ENCODE peak calls at places on chromosomes 7 and 10, in six cellular contexts. One of them, this sample, is unnamed.

GRCh38 chr7:140225562-140226249 is 48.9 kb upstream of the KDM7A start:
- DNase-seq in cardiac fibroblast: no peak
- DNase-seq in GF-D8: no peak
- DNase-seq in activated naive CD8-positive, alpha-beta T cell treated with anti-CD3 and anti-CD28 coated beads, Interleukin-2, amount 50 U/mL, for 24 hours: no peak
- DNase-seq in HS-5: no peak
- DNase-seq in NCI-H1436: no peak
- DNase-seq in this sample: no peak

GRCh38 chr7:111292026-111292430 is 201.1 kb downstream of the LRRN3 start:
- DNase-seq in cardiac fibroblast: peak; percentile 12
- DNase-seq in GF-D8: no peak
- DNase-seq in activated naive CD8-positive, alpha-beta T cell treated with anti-CD3 and anti-CD28 coated beads, Interleukin-2, amount 50 U/mL, for 24 hours: no peak
- DNase-seq in HS-5: no peak
- DNase-seq in NCI-H1436: peak; percentile 19
- DNase-seq in this sample: no peak

GRCh38 chr7:142307246-142307900 is 49.5 kb upstream of the PRSS58 start:
- DNase-seq in cardiac fibroblast: no peak
- DNase-seq in GF-D8: no peak
- DNase-seq in activated naive CD8-positive, alpha-beta T cell treated with anti-CD3 and anti-CD28 coated beads, Interleukin-2, amount 50 U/mL, for 24 hours: no peak
- DNase-seq in HS-5: no peak
- DNase-seq in NCI-H1436: no peak
- DNase-seq in this sample: no peak

GRCh38 chr7:128459394-128459878 is 3.8 kb downstream of the HILPDA start:
- DNase-seq in cardiac fibroblast: peak; percentile 80
- DNase-seq in GF-D8: no peak
- DNase-seq in activated naive CD8-positive, alpha-beta T cell treated with anti-CD3 and anti-CD28 coated beads, Interleukin-2, amount 50 U/mL, for 24 hours: peak; percentile 57
- DNase-seq in HS-5: no peak
- DNase-seq in NCI-H1436: peak; percentile 53
- DNase-seq in this sample: peak; percentile 49

GRCh38 chr10:124076334-124076733 is 17.1 kb downstream of the CHST15 start:
- DNase-seq in cardiac fibroblast: no peak
- DNase-seq in GF-D8: no peak
- DNase-seq in activated naive CD8-positive, alpha-beta T cell treated with anti-CD3 and anti-CD28 coated beads, Interleukin-2, amount 50 U/mL, for 24 hours: no peak
- DNase-seq in HS-5: no peak
- DNase-seq in NCI-H1436: no peak
- DNase-seq in this sample: no peak

GRCh38 chr10:103576862-103577261 is 83.4 kb downstream of the NEURL1 start:
- DNase-seq in cardiac fibroblast: no peak
- DNase-seq in GF-D8: no peak
- DNase-seq in activated naive CD8-positive, alpha-beta T cell treated with anti-CD3 and anti-CD28 coated beads, Interleukin-2, amount 50 U/mL, for 24 hours: no peak
- DNase-seq in HS-5: no peak
- DNase-seq in NCI-H1436: no peak
- DNase-seq in this sample: no peak

GRCh38 chr7:119925890-119926289 is 347.1 kb upstream of the KCND2 start:
- DNase-seq in cardiac fibroblast: no peak
- DNase-seq in GF-D8: no peak
- DNase-seq in activated naive CD8-positive, alpha-beta T cell treated with anti-CD3 and anti-CD28 coated beads, Interleukin-2, amount 50 U/mL, for 24 hours: no peak
- DNase-seq in HS-5: no peak
- DNase-seq in NCI-H1436: no peak
- DNase-seq in this sample: no peak

GRCh38 chr7:75650062-75650461 is 88.7 kb downstream of the HIP1 start:
- DNase-seq in cardiac fibroblast: no peak
- DNase-seq in GF-D8: no peak
- DNase-seq in activated naive CD8-positive, alpha-beta T cell treated with anti-CD3 and anti-CD28 coated beads, Interleukin-2, amount 50 U/mL, for 24 hours: no peak
- DNase-seq in HS-5: no peak
- DNase-seq in NCI-H1436: no peak
- DNase-seq in this sample: no peak

GRCh38 chr10:115654961-115655360 is 561.8 kb downstream of the ATRNL1 start:
- DNase-seq in cardiac fibroblast: peak; percentile 2
- DNase-seq in GF-D8: no peak
- DNase-seq in activated naive CD8-positive, alpha-beta T cell treated with anti-CD3 and anti-CD28 coated beads, Interleukin-2, amount 50 U/mL, for 24 hours: no peak
- DNase-seq in HS-5: peak; percentile 10
- DNase-seq in NCI-H1436: no peak
- DNase-seq in this sample: no peak

GRCh38 chr10:73911553-73912004 is 647 bp downstream of the PLAU start:
- DNase-seq in cardiac fibroblast: peak; percentile 54
- DNase-seq in GF-D8: no peak
- DNase-seq in activated naive CD8-positive, alpha-beta T cell treated with anti-CD3 and anti-CD28 coated beads, Interleukin-2, amount 50 U/mL, for 24 hours: no peak
- DNase-seq in HS-5: no peak
- DNase-seq in NCI-H1436: no peak
- DNase-seq in this sample: no peak

GRCh38 chr10:64505496-64505895 is 984.3 kb downstream of the REEP3 start:
- DNase-seq in cardiac fibroblast: no peak
- DNase-seq in GF-D8: no peak
- DNase-seq in activated naive CD8-positive, alpha-beta T cell treated with anti-CD3 and anti-CD28 coated beads, Interleukin-2, amount 50 U/mL, for 24 hours: no peak
- DNase-seq in HS-5: no peak
- DNase-seq in NCI-H1436: no peak
- DNase-seq in this sample: no peak

GRCh38 chr7:33852838-33853237 is 52.5 kb upstream of the BMPER start:
- DNase-seq in cardiac fibroblast: no peak
- DNase-seq in GF-D8: no peak
- DNase-seq in activated naive CD8-positive, alpha-beta T cell treated with anti-CD3 and anti-CD28 coated beads, Interleukin-2, amount 50 U/mL, for 24 hours: no peak
- DNase-seq in HS-5: no peak
- DNase-seq in NCI-H1436: no peak
- DNase-seq in this sample: no peak

GRCh38 chr7:106199813-106200364 is 84.9 kb downstream of the NAMPT start:
- DNase-seq in cardiac fibroblast: no peak
- DNase-seq in GF-D8: no peak
- DNase-seq in activated naive CD8-positive, alpha-beta T cell treated with anti-CD3 and anti-CD28 coated beads, Interleukin-2, amount 50 U/mL, for 24 hours: no peak
- DNase-seq in HS-5: no peak
- DNase-seq in NCI-H1436: no peak
- DNase-seq in this sample: no peak

GRCh38 chr10:43461950-43462349 is 25.0 kb downstream of the ZNF487 start:
- DNase-seq in cardiac fibroblast: peak; percentile 93
- DNase-seq in GF-D8: peak; percentile 44
- DNase-seq in activated naive CD8-positive, alpha-beta T cell treated with anti-CD3 and anti-CD28 coated beads, Interleukin-2, amount 50 U/mL, for 24 hours: peak; percentile 18
- DNase-seq in HS-5: peak; percentile 61
- DNase-seq in NCI-H1436: peak; percentile 82
- DNase-seq in this sample: peak; percentile 35

GRCh38 chr7:142482899-142483658 is 225.2 kb upstream of the PRSS58 start:
- DNase-seq in cardiac fibroblast: peak; percentile 63
- DNase-seq in GF-D8: peak; percentile 57
- DNase-seq in activated naive CD8-positive, alpha-beta T cell treated with anti-CD3 and anti-CD28 coated beads, Interleukin-2, amount 50 U/mL, for 24 hours: peak; percentile 71
- DNase-seq in HS-5: no peak
- DNase-seq in NCI-H1436: no peak
- DNase-seq in this sample: no peak

GRCh38 chr7:136940917-136941316 is 72.5 kb downstream of the CHRM2 start:
- DNase-seq in cardiac fibroblast: no peak
- DNase-seq in GF-D8: no peak
- DNase-seq in activated naive CD8-positive, alpha-beta T cell treated with anti-CD3 and anti-CD28 coated beads, Interleukin-2, amount 50 U/mL, for 24 hours: no peak
- DNase-seq in HS-5: no peak
- DNase-seq in NCI-H1436: no peak
- DNase-seq in this sample: no peak

GRCh38 chr10:22345301-22346086 is at the start of gene SPAG6:
- DNase-seq in cardiac fibroblast: no peak
- DNase-seq in GF-D8: no peak
- DNase-seq in activated naive CD8-positive, alpha-beta T cell treated with anti-CD3 and anti-CD28 coated beads, Interleukin-2, amount 50 U/mL, for 24 hours: peak; percentile 60
- DNase-seq in HS-5: no peak
- DNase-seq in NCI-H1436: no peak
- DNase-seq in this sample: no peak

GRCh38 chr7:129212126-129212525 is 12.7 kb upstream of the AHCYL2 start:
- DNase-seq in cardiac fibroblast: no peak
- DNase-seq in GF-D8: no peak
- DNase-seq in activated naive CD8-positive, alpha-beta T cell treated with anti-CD3 and anti-CD28 coated beads, Interleukin-2, amount 50 U/mL, for 24 hours: no peak
- DNase-seq in HS-5: no peak
- DNase-seq in NCI-H1436: no peak
- DNase-seq in this sample: no peak

GRCh38 chr7:93923291-93923690 is 1.8 kb downstream of the GNG11 start:
- DNase-seq in cardiac fibroblast: peak; percentile 55
- DNase-seq in GF-D8: no peak
- DNase-seq in activated naive CD8-positive, alpha-beta T cell treated with anti-CD3 and anti-CD28 coated beads, Interleukin-2, amount 50 U/mL, for 24 hours: no peak
- DNase-seq in HS-5: no peak
- DNase-seq in NCI-H1436: no peak
- DNase-seq in this sample: no peak

GRCh38 chr7:97639036-97639435 is 92.8 kb upstream of the TAC1 start:
- DNase-seq in cardiac fibroblast: peak; percentile 1
- DNase-seq in GF-D8: no peak
- DNase-seq in activated naive CD8-positive, alpha-beta T cell treated with anti-CD3 and anti-CD28 coated beads, Interleukin-2, amount 50 U/mL, for 24 hours: no peak
- DNase-seq in HS-5: no peak
- DNase-seq in NCI-H1436: no peak
- DNase-seq in this sample: no peak

GRCh38 chr7:1708640-1709249 is 38.7 kb downstream of the ELFN1 start:
- DNase-seq in cardiac fibroblast: no peak
- DNase-seq in GF-D8: no peak
- DNase-seq in activated naive CD8-positive, alpha-beta T cell treated with anti-CD3 and anti-CD28 coated beads, Interleukin-2, amount 50 U/mL, for 24 hours: no peak
- DNase-seq in HS-5: no peak
- DNase-seq in NCI-H1436: no peak
- DNase-seq in this sample: no peak

This sample was measured in SW 1271.